ENCODE peak calls at places on chromosomes 6 and 20, in five cellular contexts. V, G, K, F and I are unnamed samples.

GRCh38 chr6:43740321-43740960 is 29.6 kb upstream of the VEGFA start:
- DNase-seq in V (no peak), G (no peak), K (no peak), F (no peak), I (no peak)

GRCh38 chr6:128456510-128457244 is 63.7 kb downstream of the PTPRK start:
- DNase-seq in V (no peak), G (no peak), K (peak; percentile 58), F (no peak), I (no peak)

GRCh38 chr6:22468566-22468965 is 100.8 kb upstream of the HDGFL1 start:
- DNase-seq in V (no peak), G (no peak), K (no peak), F (no peak), I (no peak)

GRCh38 chr20:32449890-32450401 is 91.8 kb downstream of the ASXL1 start:
- DNase-seq in V (no peak), G (no peak), K (no peak), F (no peak), I (no peak)

GRCh38 chr20:63732118-63733095 is 4.1 kb upstream of the LIME1 start:
- DNase-seq in V (no peak), G (no peak), K (no peak), F (no peak), I (peak; percentile 25)

GRCh38 chr6:81950877-81951276 is 198.4 kb upstream of the TENT5A start:
- DNase-seq in V (no peak), G (peak; percentile 37), K (no peak), F (no peak), I (no peak)

GRCh38 chr6:84278311-84278710 is 50.9 kb upstream of the CEP162 start:
- DNase-seq in V (no peak), G (no peak), K (no peak), F (no peak), I (no peak)

GRCh38 chr6:55276745-55277627 is 50.3 kb upstream of the GFRAL start:
- DNase-seq in V (peak; percentile 38), G (peak; percentile 58), K (peak; percentile 71), F (no peak), I (no peak)

GRCh38 chr6:9028086-9028485 is 592.7 kb upstream of the SLC35B3 start:
- DNase-seq in V (no peak), G (no peak), K (no peak), F (no peak), I (no peak)

GRCh38 chr20:57441510-57442154 is 50.4 kb downstream of the RBM38 start:
- DNase-seq in V (no peak), G (no peak), K (no peak), F (no peak), I (peak; percentile 66)

GRCh38 chr6:71478834-71479541 is 190.4 kb downstream of the OGFRL1 start:
- DNase-seq in V (no peak), G (no peak), K (no peak), F (no peak), I (no peak)

GRCh38 chr6:56875961-56876360 is 78.9 kb upstream of the BEND6 start:
- DNase-seq in V (no peak), G (no peak), K (peak; percentile 84), F (no peak), I (no peak)

GRCh38 chr20:36091561-36092423 is 62.7 kb upstream of the EPB41L1 start:
- DNase-seq in V (no peak), G (no peak), K (no peak), F (no peak), I (no peak)

GRCh38 chr20:32975698-32976674 is 28.2 kb downstream of the SUN5 start:
- DNase-seq in V (peak; percentile 77), G (no peak), K (peak; percentile 89), F (no peak), I (no peak)

GRCh38 chr6:163529605-163530004 is 115.1 kb downstream of the QKI start:
- DNase-seq in V (no peak), G (no peak), K (no peak), F (no peak), I (no peak)

GRCh38 chr6:164827537-164827936 is 481.9 kb downstream of the C6orf118 start:
- DNase-seq in V (no peak), G (no peak), K (no peak), F (no peak), I (no peak)

GRCh38 chr6:15475261-15475660 is 187.6 kb downstream of the DTNBP1 start:
- DNase-seq in V (no peak), G (no peak), K (no peak), F (no peak), I (no peak)

GRCh38 chr6:30136570-30137286 is 788 bp downstream of the TRIM40 start:
- DNase-seq in V (no peak), G (no peak), K (no peak), F (no peak), I (no peak)

GRCh38 chr6:128275030-128275429 is 245.4 kb downstream of the PTPRK start:
- DNase-seq in V (no peak), G (no peak), K (no peak), F (no peak), I (no peak)

GRCh38 chr20:8807480-8808179 is 261.3 kb upstream of the PLCB4 start:
- DNase-seq in V (no peak), G (no peak), K (no peak), F (no peak), I (no peak)

GRCh38 chr20:49636447-49636846 is 68.5 kb upstream of the PTGIS start:
- DNase-seq in V (peak; percentile 87), G (no peak), K (no peak), F (peak; percentile 72), I (peak; percentile 37)

GRCh38 chr6:143708889-143709288 is 31.1 kb downstream of the PHACTR2 start:
- DNase-seq in V (no peak), G (no peak), K (no peak), F (no peak), I (no peak)

GRCh38 chr6:13080462-13081188 is 247.7 kb downstream of the TBC1D7 start:
- DNase-seq in V (no peak), G (no peak), K (no peak), F (no peak), I (no peak)

GRCh38 chr6:30781697-30782424 is 37.5 kb upstream of the IER3 start:
- DNase-seq in V (peak; percentile 98), G (peak; percentile 94), K (peak; percentile 96), F (peak; percentile 94), I (peak; percentile 98)

GRCh38 chr6:151197556-151197955 is 42.2 kb upstream of the AKAP12 start:
- DNase-seq in V (no peak), G (no peak), K (no peak), F (no peak), I (no peak)

GRCh38 chr20:59010321-59010994 is 3.4 kb upstream of the CTSZ start:
- DNase-seq in V (peak; percentile 26), G (no peak), K (no peak), F (peak; percentile 76), I (peak; percentile 47)

GRCh38 chr6:106141441-106142237 is 55.5 kb downstream of the PRDM1 start:
- DNase-seq in V (no peak), G (no peak), K (no peak), F (no peak), I (no peak)

GRCh38 chr20:54207743-54208491 is at the start of gene PFDN4:
- DNase-seq in V (peak; percentile 88), G (peak; percentile 77), K (peak; percentile 88), F (peak; percentile 70), I (peak; percentile 86)
- TF ChIP-seq POLR2A in V (no peak), G (peak; percentile 22), K (peak; percentile 80), F (no peak), I (peak; percentile 48)

GRCh38 chr20:37179671-37180524 is 550 bp upstream of the MROH8 start:
- DNase-seq in V (no peak), G (no peak), K (peak; percentile 59), F (no peak), I (no peak)

GRCh38 chr20:37178839-37179670 is at the start of the genes MROH8 and RPN2:
- DNase-seq in V (peak; percentile 98), G (peak; percentile 96), K (peak; percentile 98), F (peak; percentile 97), I (peak; percentile 99)
- TF ChIP-seq POLR2A in V (no peak), G (peak; percentile 24), K (peak; percentile 77), F (no peak), I (peak; percentile 67)

DNA sequence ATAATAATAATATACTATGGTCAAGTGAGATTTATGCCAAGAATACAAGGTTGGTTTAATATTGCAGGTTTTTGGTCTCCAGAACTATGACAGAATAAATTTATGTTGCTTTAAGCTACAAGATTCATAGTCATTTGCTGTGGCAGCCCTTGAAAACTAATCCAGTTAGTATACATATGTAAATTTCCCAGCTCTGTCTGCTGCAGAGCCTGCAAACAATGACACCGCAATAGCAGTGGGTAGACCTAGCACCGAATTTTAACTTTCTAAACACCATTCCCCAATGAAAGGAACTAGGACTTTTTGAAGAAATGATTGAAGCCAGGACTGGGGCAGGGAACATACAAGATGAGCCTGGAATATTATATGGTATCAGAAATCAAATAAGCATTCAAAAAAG is 647.7 kb upstream of the NRSN1 start:
- DNase-seq in V (no peak), G (no peak), K (no peak), F (no peak), I (no peak)
- TF ChIP-seq POLR2A in V (no peak), G (no peak), K (no peak), F (no peak), I (no peak)

GRCh38 chr6:136208783-136209182 is 41.3 kb downstream of the MTFR2 start:
- DNase-seq in V (no peak), G (no peak), K (no peak), F (no peak), I (no peak)
- TF ChIP-seq POLR2A in V (no peak), G (no peak), K (no peak), F (no peak), I (no peak)

DNA sequence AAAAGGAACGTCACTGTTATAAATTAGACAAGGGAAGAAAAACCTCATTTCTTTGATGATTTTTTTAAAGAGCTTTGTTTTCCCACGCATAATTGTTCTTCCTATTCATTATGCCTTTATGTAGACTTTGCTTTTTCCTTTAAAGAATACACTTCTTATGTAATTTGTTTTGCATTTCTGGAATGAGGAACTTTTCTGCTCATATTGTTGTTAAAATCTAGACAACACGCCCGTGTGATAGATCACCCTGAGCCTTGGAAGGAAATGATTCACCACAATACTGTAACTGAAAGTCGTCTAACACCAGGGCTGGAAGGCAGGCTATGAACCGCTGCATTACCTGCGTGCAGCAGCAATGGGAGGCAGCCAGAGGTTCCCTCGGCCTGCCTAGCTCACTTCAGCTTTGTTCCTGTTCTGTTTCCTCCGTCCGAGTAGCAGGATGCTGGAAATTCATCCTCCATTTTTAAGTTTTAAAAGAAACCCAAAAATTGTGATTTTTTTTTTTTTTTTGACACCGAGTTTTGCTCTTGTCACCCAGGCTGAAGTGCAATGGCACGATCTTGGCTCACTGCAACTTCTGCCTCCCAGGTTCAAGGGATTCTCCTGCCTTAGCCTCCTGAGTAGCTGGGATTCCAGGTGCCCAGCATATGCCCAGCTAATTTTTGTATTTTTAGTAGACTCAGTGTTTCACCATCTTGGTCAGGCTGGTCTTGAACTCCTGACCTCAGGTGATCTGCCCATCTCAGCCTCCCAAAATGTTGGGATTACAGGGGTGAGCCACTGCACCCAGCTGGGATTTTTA is 49.6 kb upstream of the ZNF217 start:
- DNase-seq in V (peak; percentile 39), G (peak; percentile 57), K (no peak), F (no peak), I (peak; percentile 47)
- TF ChIP-seq POLR2A in V (no peak), G (no peak), K (no peak), F (no peak), I (peak; percentile 50)